ENCODE peak calls at places on chromosomes 2 and 18, in four cellular contexts. U is HepG2, V is WTC11, K is pancreas. B is an unnamed sample.

GRCh38 chr18:49691177-49691608 is 122.1 kb downstream of the ACAA2 start:
- ATAC-seq in U (no peak), V (no peak), K (peak; percentile 55), B (no peak)

GRCh38 chr18:22930089-22930713 is 2.9 kb upstream of the RBBP8 start:
- ATAC-seq in U (peak; percentile 48), V (peak; percentile 43), K (peak; percentile 64), B (peak; percentile 44)

GRCh38 chr2:68862889-68863288 is 8.3 kb downstream of the BMP10 start:
- ATAC-seq in U (no peak), V (no peak), K (no peak), B (no peak)

GRCh38 chr2:43792653-43793052 is 18.8 kb downstream of the DYNC2LI1 start:
- ATAC-seq in U (no peak), V (no peak), K (no peak), B (no peak)

GRCh38 chr2:197198890-197199289 is 111.7 kb downstream of the ANKRD44 start:
- ATAC-seq in U (no peak), V (no peak), K (peak; percentile 73), B (peak; percentile 95)

GRCh38 chr18:499351-500229 is 911 bp downstream of the COLEC12 start:
- ATAC-seq in U (peak; percentile 32), V (peak; percentile 11), K (peak; percentile 38), B (no peak)

GRCh38 chr2:127796389-127796788 is 14.6 kb downstream of the WDR33 start:
- ATAC-seq in U (no peak), V (no peak), K (no peak), B (no peak)

GRCh38 chr2:225889452-225889851 is 489.9 kb downstream of the NYAP2 start:
- ATAC-seq in U (peak; percentile 71), V (peak; percentile 69), K (peak; percentile 82), B (no peak)

GRCh38 chr2:196046123-196046917 is 22.3 kb downstream of the DNAH7 start:
- ATAC-seq in U (no peak), V (no peak), K (peak; percentile 12), B (no peak)

GRCh38 chr2:150522269-150522668 is 34.8 kb upstream of the RND3 start:
- ATAC-seq in U (no peak), V (no peak), K (no peak), B (no peak)

GRCh38 chr2:99648115-99648850 is 158.5 kb upstream of the REV1 start:
- ATAC-seq in U (no peak), V (peak; percentile 46), K (peak; percentile 43), B (no peak)

GRCh38 chr18:48736861-48737260 is 198.0 kb downstream of the CTIF start:
- ATAC-seq in U (no peak), V (no peak), K (no peak), B (no peak)

GRCh38 chr2:159119652-159120257 is 151.3 kb downstream of the TANC1 start:
- ATAC-seq in U (no peak), V (no peak), K (no peak), B (no peak)

GRCh38 chr2:187775651-187776050 is 221.4 kb upstream of the TFPI start:
- ATAC-seq in U (no peak), V (peak; percentile 43), K (no peak), B (no peak)

GRCh38 chr18:11741505-11742145 is 52.6 kb downstream of the GNAL start:
- ATAC-seq in U (peak; percentile 58), V (peak; percentile 71), K (no peak), B (no peak)

GRCh38 chr2:133475610-133476009 is 92.7 kb downstream of the NCKAP5 start:
- ATAC-seq in U (no peak), V (no peak), K (no peak), B (no peak)

GRCh38 chr18:79484661-79485621 is 89.2 kb downstream of the NFATC1 start:
- ATAC-seq in U (peak; percentile 55), V (no peak), K (peak; percentile 70), B (no peak)

GRCh38 chr2:65386340-65386739 is 46.1 kb downstream of the SPRED2 start:
- ATAC-seq in U (no peak), V (no peak), K (no peak), B (no peak)

GRCh38 chr18:70322928-70323327 is 34.1 kb downstream of the SOCS6 start:
- ATAC-seq in U (peak; percentile 73), V (peak; percentile 46), K (peak; percentile 52), B (no peak)

GRCh38 chr2:105421053-105421452 is 22.2 kb upstream of the FHL2 start:
- ATAC-seq in U (peak; percentile 44), V (no peak), K (no peak), B (no peak)

GRCh38 chr2:25838152-25838756 is 40.0 kb downstream of the ASXL2 start:
- ATAC-seq in U (peak; percentile 30), V (no peak), K (no peak), B (no peak)

GRCh38 chr2:174522553-174522952 is 35.7 kb upstream of the GPR155 start:
- ATAC-seq in U (no peak), V (no peak), K (peak; percentile 80), B (no peak)

GRCh38 chr2:112799291-112799975 is 15.1 kb upstream of the IL1A start:
- ATAC-seq in U (no peak), V (no peak), K (no peak), B (peak; percentile 53)

GRCh38 chr2:9693138-9693520 is 62.3 kb upstream of the YWHAQ start:
- ATAC-seq in U (no peak), V (no peak), K (no peak), B (peak; percentile 95)

GRCh38 chr2:189165656-189166380 is 13.7 kb downstream of the COL5A2 start:
- ATAC-seq in U (no peak), V (no peak), K (no peak), B (no peak)

GRCh38 chr18:58657494-58657893 is 13.8 kb upstream of the MALT1 start:
- ATAC-seq in U (no peak), V (no peak), K (no peak), B (no peak)

GRCh38 chr2:68671961-68672360 is 28.6 kb downstream of the PROKR1 start:
- ATAC-seq in U (no peak), V (no peak), K (no peak), B (no peak)